ENCODE peak calls at places on chromosomes 3 and 15, in seven cellular contexts. K is activated naive CD4-positive, alpha-beta T cell; W is stimulated activated CD4-positive, alpha-beta T cell treated with anti-CD3 and anti-CD28 coated beads, Interleukin-1b, Interleukin-23, amount 100 ng/mL, for 24 hours; D is adrenal gland; P is RPMI8226; Z is spleen; A is endothelial cell. F is an unnamed sample.

GRCh38 chr3:168977696-168978374 is 685.7 kb downstream of the MECOM start:
- DNase-seq in K (no peak), W (no peak), D (no peak), P (no peak), Z (no peak), A (no peak), F (no peak)

GRCh38 chr15:25710184-25710583 is 152.9 kb downstream of the ATP10A start:
- DNase-seq in K (no peak), W (peak), D (peak), P (peak), Z (peak), A (peak), F (no peak)

GRCh38 chr3:45182915-45183881 is 37.0 kb upstream of the CDCP1 start:
- DNase-seq in K (no peak), W (no peak), D (peak), P (peak), Z (peak), A (no peak), F (no peak)

GRCh38 chr3:126834596-126835471 is 130.8 kb downstream of the CHCHD6 start:
- DNase-seq in K (no peak), W (no peak), D (no peak), P (no peak), Z (no peak), A (no peak), F (no peak)

GRCh38 chr15:90871716-90872480 is 3.5 kb downstream of the FURIN start:
- DNase-seq in K (no peak), W (no peak), D (peak), P (peak), Z (peak), A (no peak), F (no peak)

GRCh38 chr3:107665351-107665750 is 142.6 kb downstream of the BBX start:
- DNase-seq in K (no peak), W (no peak), D (no peak), P (no peak), Z (no peak), A (no peak), F (no peak)

GRCh38 chr3:107627962-107628542 is 105.3 kb downstream of the BBX start:
- DNase-seq in K (no peak), W (no peak), D (no peak), P (peak), Z (no peak), A (no peak), F (no peak)

GRCh38 chr3:31957106-31957505 is 24.0 kb downstream of the OSBPL10 start:
- DNase-seq in K (no peak), W (no peak), D (no peak), P (no peak), Z (no peak), A (no peak), F (no peak)

GRCh38 chr3:69137006-69137405 is 14.6 kb upstream of the LMOD3 start:
- DNase-seq in K (no peak), W (no peak), D (no peak), P (no peak), Z (no peak), A (no peak), F (no peak)

GRCh38 chr3:196399485-196399945 is 32.7 kb downstream of the UBXN7 start:
- DNase-seq in K (no peak), W (no peak), D (peak), P (no peak), Z (no peak), A (no peak), F (no peak)

GRCh38 chr3:7333125-7333524 is 472.2 kb downstream of the GRM7 start:
- DNase-seq in K (no peak), W (no peak), D (no peak), P (no peak), Z (no peak), A (no peak), F (no peak)

GRCh38 chr3:98561727-98562521 is 30.1 kb downstream of the GPR15 start:
- DNase-seq in K (no peak), W (no peak), D (no peak), P (no peak), Z (no peak), A (no peak), F (no peak)

GRCh38 chr3:143657391-143657790 is 190.9 kb downstream of the SLC9A9 start:
- DNase-seq in K (no peak), W (no peak), D (no peak), P (no peak), Z (no peak), A (no peak), F (no peak)

GRCh38 chr3:159740054-159740453 is 248.6 kb upstream of the IL12A start:
- DNase-seq in K (no peak), W (no peak), D (no peak), P (no peak), Z (no peak), A (no peak), F (no peak)

GRCh38 chr3:32203854-32204253 is 34.6 kb upstream of the CMTM8 start:
- DNase-seq in K (no peak), W (no peak), D (peak), P (no peak), Z (no peak), A (no peak), F (no peak)

GRCh38 chr15:35693286-35693685 is 147.3 kb upstream of the DPH6 start:
- DNase-seq in K (no peak), W (no peak), D (no peak), P (no peak), Z (no peak), A (no peak), F (no peak)

GRCh38 chr3:100254168-100254777 is 6.5 kb upstream of the TBC1D23 start:
- DNase-seq in K (no peak), W (no peak), D (peak), P (peak), Z (no peak), A (peak), F (peak)

GRCh38 chr15:63041982-63042878 is at the start of gene TPM1:
- DNase-seq in K (no peak), W (no peak), D (peak), P (peak), Z (peak), A (peak), F (peak)

GRCh38 chr3:142263126-142263525 is 37.7 kb upstream of the GK5 start:
- DNase-seq in K (no peak), W (no peak), D (no peak), P (no peak), Z (no peak), A (no peak), F (no peak)

GRCh38 chr3:52811452-52812011 is 16.9 kb downstream of the ITIH3 start:
- DNase-seq in K (no peak), W (no peak), D (no peak), P (no peak), Z (no peak), A (no peak), F (no peak)

GRCh38 chr3:139353920-139354556 is 10.2 kb downstream of the MRPS22 start:
- DNase-seq in K (no peak), W (no peak), D (peak), P (peak), Z (no peak), A (peak), F (no peak)

GRCh38 chr15:93239993-93240392 is 151.0 kb upstream of the RGMA start:
- DNase-seq in K (no peak), W (no peak), D (no peak), P (no peak), Z (no peak), A (no peak), F (no peak)

GRCh38 chr15:78984041-78984440 is 39.2 kb upstream of the CTSH start:
- DNase-seq in K (no peak), W (no peak), D (no peak), P (no peak), Z (no peak), A (no peak), F (no peak)

GRCh38 chr3:176906046-176906905 is 291.0 kb downstream of the TBL1XR1 start:
- DNase-seq in K (no peak), W (no peak), D (peak), P (no peak), Z (no peak), A (no peak), F (no peak)

GRCh38 chr3:38438421-38438820 is 15.3 kb upstream of the ACVR2B start:
- DNase-seq in K (no peak), W (no peak), D (peak), P (peak), Z (no peak), A (no peak), F (no peak)

F was measured in mesothelial cell of epicardium.